ENCODE peak calls at places on chromosomes 3 and 15, in five cellular contexts. L is AG10803, H is fibroblast of villous mesenchyme, X is glomerular endothelial cell, P is MV-4-11. J is an unnamed sample.

GRCh38 chr3:13053425-13053824 is 19.8 kb downstream of the IQSEC1 start:
- DNase-seq in H (no peak), L (no peak), X (no peak), P (no peak), J (no peak)

GRCh38 chr3:71227344-71227743 is 356.2 kb downstream of the FOXP1 start:
- DNase-seq in H (no peak), X (no peak), P (no peak), L (no peak), J (no peak)

GRCh38 chr3:46624976-46625490 is 12.7 kb downstream of the FAM240A start:
- DNase-seq in P (no peak), H (no peak), L (no peak), X (no peak), J (no peak)

GRCh38 chr15:74674161-74674560 is 21.7 kb downstream of the EDC3 start:
- DNase-seq in P (no peak), L (no peak), X (no peak), H (no peak), J (no peak)

GRCh38 chr3:17810759-17811158 is 68.3 kb upstream of the TBC1D5 start:
- DNase-seq in H (peak), P (no peak), X (peak), L (peak), J (peak)

GRCh38 chr3:70061111-70061510 is 61.6 kb downstream of the SAMMSON start:
- DNase-seq in L (peak), X (no peak), P (no peak), H (no peak), J (no peak)

GRCh38 chr3:31147550-31147949 is 253.1 kb upstream of the GADL1 start:
- DNase-seq in H (no peak), L (no peak), X (no peak), P (no peak), J (no peak)

GRCh38 chr15:63948436-63948835 is 97.8 kb downstream of the DAPK2 start:
- DNase-seq in H (no peak), L (no peak), P (no peak), X (no peak), J (no peak)

GRCh38 chr15:45550436-45550835 is 27.9 kb upstream of the SLC30A4 start:
- DNase-seq in X (no peak), H (peak), P (no peak), L (peak), J (no peak)

GRCh38 chr15:100544290-100544945 is 15.7 kb upstream of the CERS3 start:
- DNase-seq in H (no peak), L (no peak), X (no peak), P (no peak), J (no peak)

GRCh38 chr3:184582583-184582982 is 21.0 kb downstream of the EPHB3 start:
- DNase-seq in L (peak), X (no peak), H (peak), P (peak), J (no peak)

GRCh38 chr15:32671339-32672325 is 30.1 kb downstream of the SCG5 start:
- DNase-seq in H (no peak), X (no peak), P (no peak), L (peak), J (no peak)

GRCh38 chr15:79779739-79780138 is 117.1 kb downstream of the MTHFS start:
- DNase-seq in L (no peak), H (no peak), P (peak), X (no peak), J (no peak)

GRCh38 chr3:160758929-160759577 is 3.0 kb downstream of the PPM1L start:
- DNase-seq in H (no peak), X (no peak), L (no peak), P (peak), J (peak)

GRCh38 chr3:152688313-152688712 is 146.6 kb upstream of the P2RY1 start:
- DNase-seq in H (peak), P (no peak), L (no peak), X (no peak), J (no peak)

GRCh38 chr3:31973081-31973480 is 8.0 kb downstream of the OSBPL10 start:
- DNase-seq in X (no peak), H (no peak), P (no peak), L (no peak), J (no peak)

GRCh38 chr3:183481582-183481981 is 53.2 kb upstream of the MCF2L2 start:
- DNase-seq in X (no peak), H (no peak), L (no peak), P (no peak), J (no peak)

GRCh38 chr15:74995779-74996765 is 709 bp downstream of the SCAMP5 start:
- DNase-seq in H (no peak), P (no peak), L (no peak), X (no peak), J (no peak)

GRCh38 chr3:66314455-66314854 is 93.7 kb downstream of the SLC25A26 start:
- DNase-seq in X (no peak), H (peak), P (no peak), L (no peak), J (no peak)

GRCh38 chr15:98904466-98905048 is 103.0 kb downstream of the PGPEP1L start:
- DNase-seq in L (peak), X (no peak), H (peak), P (peak), J (peak)

GRCh38 chr3:134038716-134039115 is 9.0 kb upstream of the SLCO2A1 start:
- DNase-seq in X (no peak), P (no peak), L (no peak), H (no peak), J (no peak)

GRCh38 chr3:45321607-45322391 is 66.6 kb upstream of the LARS2 start:
- DNase-seq in X (no peak), H (no peak), L (no peak), P (no peak), J (peak)

GRCh38 chr3:120129718-120130117 is 35.5 kb upstream of the GSK3B start:
- DNase-seq in H (no peak), L (no peak), X (no peak), P (no peak), J (no peak)

GRCh38 chr15:79853492-79854328 is 43.1 kb downstream of the MTHFS start:
- DNase-seq in X (peak), P (peak), H (peak), L (peak), J (peak)

GRCh38 chr3:13267348-13267659 is 152.8 kb downstream of the NUP210 start:
- DNase-seq in L (no peak), P (no peak), H (no peak), X (no peak), J (no peak)

GRCh38 chr3:194675081-194675640 is 3.2 kb upstream of the LSG1 start:
- DNase-seq in H (no peak), L (no peak), X (no peak), P (no peak), J (peak)

GRCh38 chr15:96789999-96790398 is 459.5 kb downstream of the NR2F2 start:
- DNase-seq in H (no peak), P (peak), L (no peak), X (no peak), J (peak)